ENCODE peak calls at places on chromosomes 11 and 22, in five cellular contexts. J is BJ, P is uterus, U is fibroblast of mammary gland, F is MCF 10A. E is an unnamed sample.

GRCh38 chr11:93116641-93117577 is 80.9 kb downstream of the SLC36A4 start:
- DNase-seq in J (no peak), P (no peak), U (no peak), F (peak), E (peak)

GRCh38 chr22:24731786-24732185 is 42.7 kb downstream of the PIWIL3 start:
- DNase-seq in J (no peak), P (no peak), U (no peak), F (no peak), E (peak)

GRCh38 chr11:46275964-46276641 is 1.4 kb upstream of the CREB3L1 start:
- DNase-seq in J (no peak), P (no peak), U (no peak), F (no peak), E (no peak)

GRCh38 chr22:46187862-46188261 is 37.5 kb downstream of the PPARA start:
- DNase-seq in J (no peak), P (no peak), U (no peak), F (no peak), E (no peak)

GRCh38 chr11:78299000-78299712 is 110.4 kb downstream of the USP35 start:
- DNase-seq in J (no peak), P (no peak), U (no peak), F (no peak), E (no peak)

GRCh38 chr11:64206457-64207246 is at the start of gene FERMT3:
- DNase-seq in J (no peak), P (peak), U (no peak), F (no peak), E (no peak)

GRCh38 chr22:21641417-21641794 is 696 bp upstream of the SDF2L1 start:
- DNase-seq in J (no peak), P (no peak), U (peak), F (peak), E (peak)

GRCh38 chr11:19409307-19409706 is 168.6 kb upstream of the E2F8 start:
- DNase-seq in J (no peak), P (no peak), U (no peak), F (no peak), E (no peak)

GRCh38 chr11:35148163-35148562 is 9.2 kb downstream of the CD44 start:
- DNase-seq in J (no peak), P (no peak), U (no peak), F (no peak), E (no peak)

GRCh38 chr11:3146612-3147256 is 18.4 kb downstream of the OSBPL5 start:
- DNase-seq in J (no peak), P (no peak), U (peak), F (no peak), E (peak)

GRCh38 chr11:34789196-34789834 is 126.9 kb downstream of the APIP start:
- DNase-seq in J (no peak), P (no peak), U (no peak), F (no peak), E (no peak)

GRCh38 chr11:113470233-113470632 is 5.0 kb downstream of the DRD2 start:
- DNase-seq in J (no peak), P (no peak), U (no peak), F (no peak), E (no peak)

GRCh38 chr11:70826541-70826943 is 425.8 kb downstream of the SHANK2 start:
- DNase-seq in J (no peak), P (no peak), U (no peak), F (no peak), E (peak)

GRCh38 chr11:102528618-102529017 is 1.9 kb downstream of the MMP7 start:
- DNase-seq in J (no peak), P (no peak), U (no peak), F (no peak), E (peak)

GRCh38 chr11:66768818-66769217 is 39.8 kb upstream of the SPTBN2 start:
- DNase-seq in J (no peak), P (no peak), U (peak), F (peak), E (peak)

GRCh38 chr22:50058338-50059184 is 463 bp upstream of the TTLL8 start:
- DNase-seq in J (no peak), P (no peak), U (no peak), F (no peak), E (no peak)

GRCh38 chr11:995752-996420 is 40.6 kb downstream of the MUC6 start:
- DNase-seq in J (no peak), P (peak), U (peak), F (no peak), E (no peak)

GRCh38 chr11:69904331-69905201 is 85.3 kb upstream of the FGF3 start:
- DNase-seq in J (no peak), P (no peak), U (no peak), F (no peak), E (no peak)

GRCh38 chr11:93350835-93351234 is 20.3 kb downstream of the DEUP1 start:
- DNase-seq in J (no peak), P (no peak), U (no peak), F (no peak), E (no peak)

GRCh38 chr11:118625976-118626375 is 18.6 kb downstream of the PHLDB1 start:
- DNase-seq in J (no peak), P (no peak), U (no peak), F (no peak), E (no peak)

GRCh38 chr22:43378011-43378704 is 33.7 kb upstream of the MPPED1 start:
- DNase-seq in J (no peak), P (no peak), U (no peak), F (no peak), E (no peak)

GRCh38 chr11:30914143-30914762 is 328.1 kb upstream of the MPPED2 start:
- DNase-seq in J (no peak), P (peak), U (peak), F (peak), E (peak)

GRCh38 chr11:69683764-69684333 is 8.7 kb upstream of the LTO1 start:
- DNase-seq in J (no peak), P (no peak), U (no peak), F (peak), E (peak)

GRCh38 chr22:29225422-29226090 is 19.9 kb downstream of the EMID1 start:
- DNase-seq in J (no peak), P (peak), U (peak), F (peak), E (no peak)

GRCh38 chr11:132858203-132858602 is 674.1 kb downstream of the OPCML start:
- DNase-seq in J (no peak), P (no peak), U (no peak), F (peak), E (peak)

GRCh38 chr22:50470491-50470890 is 4.3 kb downstream of the SBF1 start:
- DNase-seq in J (no peak), P (no peak), U (no peak), F (no peak), E (peak)

GRCh38 chr11:106133529-106133928 is 56.1 kb downstream of the AASDHPPT start:
- DNase-seq in J (no peak), P (no peak), U (peak), F (peak), E (peak)

GRCh38 chr11:113085446-113085845 is 124.2 kb downstream of the NCAM1 start:
- DNase-seq in J (no peak), P (no peak), U (no peak), F (no peak), E (no peak)

GRCh38 chr11:123509737-123510578 is 79.9 kb downstream of the GRAMD1B start:
- DNase-seq in J (no peak), P (no peak), U (peak), F (no peak), E (peak)

GRCh38 chr11:26011474-26011873 is 320.5 kb upstream of the ANO3 start:
- DNase-seq in J (no peak), P (no peak), U (no peak), F (no peak), E (no peak)

GRCh38 chr11:100562102-100562501 is 125.0 kb upstream of the ARHGAP42 start:
- DNase-seq in J (peak), P (peak), U (peak), F (peak), E (peak)

GRCh38 chr11:11946180-11946579 is 62.2 kb downstream of the DKK3 start:
- DNase-seq in J (peak), P (no peak), U (peak), F (no peak), E (no peak)

GRCh38 chr11:64489831-64490441 is 101.1 kb upstream of the SLC22A12 start:
- DNase-seq in J (no peak), P (peak), U (peak), F (peak), E (peak)

GRCh38 chr22:19886605-19887250 is 32.1 kb upstream of the GNB1L start:
- DNase-seq in J (peak), P (peak), U (peak), F (peak), E (peak)

GRCh38 chr11:396511-396947 is 2.5 kb downstream of the PKP3 start:
- DNase-seq in J (no peak), P (no peak), U (peak), F (no peak), E (peak)

GRCh38 chr11:82996966-82997606 is 74.6 kb downstream of the RAB30 start:
- DNase-seq in J (no peak), P (no peak), U (no peak), F (no peak), E (peak)

GRCh38 chr11:2797741-2798361 is 87.7 kb downstream of the CDKN1C start:
- DNase-seq in J (no peak), P (peak), U (no peak), F (no peak), E (no peak)

GRCh38 chr11:7964873-7965272 is 374 bp downstream of the NLRP10 start:
- DNase-seq in J (no peak), P (no peak), U (peak), F (no peak), E (peak)

GRCh38 chr11:10568486-10568941 is at the start of gene LYVE1:
- DNase-seq in J (no peak), P (no peak), U (peak), F (no peak), E (no peak)

GRCh38 chr22:23858484-23858815 is 775 bp downstream of the SLC2A11 start:
- DNase-seq in J (no peak), P (no peak), U (no peak), F (no peak), E (no peak)

DNA sequence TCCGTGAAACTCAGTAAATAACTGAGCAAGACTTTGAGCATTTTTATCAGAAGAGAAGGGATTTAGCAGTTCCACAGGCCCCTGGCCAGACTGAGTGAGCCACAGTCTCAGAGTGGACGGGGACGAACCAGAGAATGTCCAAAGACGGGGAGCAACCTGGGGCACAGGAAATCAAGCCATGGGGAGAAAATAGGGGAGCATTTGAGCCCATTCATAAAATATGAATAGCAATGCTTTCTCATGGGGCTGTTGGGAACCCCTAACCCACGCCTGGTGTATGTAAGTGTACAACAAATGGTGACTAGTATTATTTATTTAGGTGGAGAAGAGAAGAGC is 3.6 kb upstream of the VSIG10L2 start:
- DNase-seq in J (no peak), P (no peak), U (no peak), F (no peak), E (no peak)
- TF ChIP-seq CTCF in J (no peak), P (no peak), U (no peak), F (no peak), E (no peak)

DNA sequence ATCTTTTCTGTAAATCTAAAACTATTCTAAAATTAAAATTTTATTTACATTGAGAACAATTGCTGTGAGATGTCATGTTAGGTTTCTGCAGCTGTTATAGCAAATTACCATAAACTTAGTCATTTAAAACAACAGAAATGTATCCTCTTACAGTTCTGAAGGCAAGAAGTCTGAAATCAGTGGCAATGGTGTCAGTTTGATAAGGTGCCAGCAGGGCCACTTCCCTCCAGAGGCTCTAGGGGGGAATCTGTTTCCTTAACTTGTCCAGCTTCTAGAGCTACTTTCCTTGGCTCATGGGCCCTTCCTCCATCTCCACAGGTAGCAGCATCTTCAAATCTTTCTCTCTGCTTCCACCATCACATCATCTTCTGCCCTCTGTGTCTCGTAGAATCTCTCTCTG is 23.0 kb downstream of the MOGAT2 start:
- DNase-seq in J (no peak), P (no peak), U (no peak), F (no peak), E (no peak)
- TF ChIP-seq CTCF in J (no peak), P (no peak), U (no peak), F (no peak), E (no peak)

DNA sequence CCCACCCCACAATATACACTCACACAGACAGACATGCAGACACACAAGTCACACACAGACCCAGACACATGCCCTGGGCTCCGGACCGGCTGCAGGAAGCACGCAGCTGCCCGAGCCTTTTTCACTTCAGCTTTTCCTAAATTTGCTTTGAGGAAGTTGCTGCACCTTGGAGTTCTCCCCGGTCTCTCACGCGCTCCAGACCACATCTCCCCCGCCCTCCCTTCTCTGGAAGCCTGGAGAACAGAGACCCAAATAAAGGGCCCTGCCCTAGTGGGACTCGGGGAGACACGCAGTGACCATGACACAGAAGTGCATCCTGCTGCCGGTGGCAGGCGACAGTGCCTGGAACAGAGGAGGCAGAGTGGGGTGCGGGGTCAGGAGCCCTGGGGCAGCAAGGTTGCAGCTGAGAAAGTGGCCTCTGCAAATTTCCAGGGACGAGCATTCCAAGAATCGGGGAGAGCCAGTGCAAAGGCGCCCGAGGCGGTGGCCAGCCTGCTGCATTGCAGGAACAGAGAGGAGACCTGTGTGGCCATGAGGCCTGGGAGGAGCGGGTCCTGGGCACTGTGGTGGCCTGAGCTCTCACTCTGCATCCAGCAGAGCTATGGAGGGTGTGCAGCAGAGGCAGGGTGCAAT is 19.1 kb downstream of the RPL3 start:
- DNase-seq in J (no peak), P (no peak), U (no peak), F (no peak), E (no peak)
- TF ChIP-seq CTCF in J (no peak), P (no peak), U (no peak), F (no peak), E (no peak)

GRCh38 chr11:73597956-73598718 is at the start of gene FAM168A:
- DNase-seq in J (peak), P (peak), U (peak), F (peak), E (peak)
- TF ChIP-seq CTCF in J (no peak), P (peak), U (no peak), F (no peak), E (peak)